ENCODE peak calls at places on chromosomes 6 and 20, in seven cellular contexts. M, V, O, H, P, E and K are unnamed samples.

GRCh38 chr6:115668781-115669180 is 391.9 kb downstream of the FRK start:
- DNase-seq in M (no peak), H (no peak), V (peak; percentile 9), O (no peak), P (no peak), E (no peak), K (no peak)

GRCh38 chr6:25176466-25176865 is 102.7 kb upstream of the CARMIL1 start:
- DNase-seq in P (no peak), V (no peak), H (no peak), E (no peak), O (no peak), M (peak; percentile 59), K (no peak)

GRCh38 chr6:25613415-25613814 is 38.6 kb upstream of the SCGN start:
- DNase-seq in O (no peak), P (no peak), E (no peak), M (no peak), H (no peak), V (no peak), K (no peak)

GRCh38 chr20:36830791-36831691 is 44.9 kb upstream of the TLDC2 start:
- DNase-seq in V (no peak), P (peak; percentile 89), E (no peak), H (no peak), M (peak; percentile 34), O (no peak), K (no peak)

GRCh38 chr20:16518068-16518783 is 55.0 kb downstream of the KIF16B start:
- DNase-seq in E (peak; percentile 20), H (no peak), M (peak; percentile 53), V (peak; percentile 52), P (peak; percentile 13), O (no peak), K (peak; percentile 60)

GRCh38 chr6:72651967-72652956 is 30.4 kb downstream of the KCNQ5 start:
- DNase-seq in O (no peak), H (no peak), P (no peak), M (no peak), E (no peak), V (no peak), K (no peak)

GRCh38 chr20:24160563-24161355 is 172.2 kb upstream of the GGTLC1 start:
- DNase-seq in E (peak; percentile 25), V (peak; percentile 47), P (peak; percentile 58), O (no peak), M (peak; percentile 54), H (no peak), K (peak; percentile 39)

GRCh38 chr20:63253065-63253437 is 1.2 kb downstream of the NKAIN4 start:
- DNase-seq in P (no peak), E (no peak), M (no peak), H (no peak), O (no peak), V (no peak), K (no peak)

GRCh38 chr20:47019106-47019824 is 124.6 kb downstream of the EYA2 start:
- DNase-seq in O (no peak), M (peak; percentile 33), E (no peak), V (no peak), P (no peak), H (no peak), K (no peak)

GRCh38 chr6:51866001-51866400 is 221.4 kb downstream of the PKHD1 start:
- DNase-seq in H (no peak), O (no peak), M (no peak), P (no peak), E (no peak), V (no peak), K (no peak)

GRCh38 chr6:101826678-101827077 is 433.2 kb downstream of the GRIK2 start:
- DNase-seq in P (no peak), H (no peak), M (no peak), O (no peak), V (no peak), E (no peak), K (no peak)

GRCh38 chr6:39050453-39051112 is 2.0 kb downstream of the GLP1R start:
- DNase-seq in E (peak; percentile 44), M (no peak), P (no peak), O (no peak), V (no peak), H (no peak), K (no peak)

GRCh38 chr6:156154896-156155295 is 622.3 kb upstream of the ARID1B start:
- DNase-seq in E (peak; percentile 7), M (peak; percentile 6), O (no peak), V (no peak), H (no peak), P (peak; percentile 81), K (no peak)

GRCh38 chr6:56899311-56899710 is 55.6 kb upstream of the BEND6 start:
- DNase-seq in V (no peak), M (peak; percentile 71), P (no peak), E (no peak), O (no peak), H (no peak), K (no peak)

GRCh38 chr6:90463359-90463758 is 123.5 kb downstream of the MAP3K7 start:
- DNase-seq in O (no peak), H (no peak), P (no peak), V (no peak), M (no peak), E (no peak), K (no peak)

GRCh38 chr6:4291453-4292403 is 156.4 kb upstream of the ECI2 start:
- DNase-seq in V (no peak), P (peak; percentile 89), M (peak; percentile 84), E (no peak), O (no peak), H (no peak), K (peak; percentile 20)

GRCh38 chr20:24098886-24099285 is 110.3 kb upstream of the GGTLC1 start:
- DNase-seq in P (peak; percentile 24), O (no peak), V (no peak), E (no peak), H (no peak), M (peak; percentile 37), K (no peak)

GRCh38 chr6:166251655-166252054 is 56.5 kb downstream of the PRR18 start:
- DNase-seq in E (no peak), P (no peak), O (no peak), V (no peak), H (no peak), M (no peak), K (no peak)